ENCODE peak calls at places on chromosomes 2 and 18, in five cellular contexts. M is IMR-90, S is GM23338, Z is fibroblast of lung, Q is neural progenitor cell. D is an unnamed sample.

GRCh38 chr2:109644571-109645275 is 30.6 kb downstream of the SOWAHC start:
- DNase-seq in S (peak; percentile 35), Z (no peak), Q (peak; percentile 66), M (no peak), D (no peak)

GRCh38 chr2:220279372-220279771 is 651.9 kb downstream of the SLC4A3 start:
- DNase-seq in S (no peak), Q (no peak), M (peak; percentile 94), Z (peak; percentile 77), D (no peak)

GRCh38 chr2:216039918-216040317 is 26.6 kb upstream of the MREG start:
- DNase-seq in Q (no peak), S (no peak), M (no peak), Z (no peak), D (no peak)

GRCh38 chr18:40866013-40866644 is 1088.9 kb upstream of the PIK3C3 start:
- DNase-seq in M (no peak), S (no peak), Q (no peak), Z (no peak), D (no peak)

GRCh38 chr2:64143154-64144056 is 815 bp downstream of the PELI1 start:
- DNase-seq in Q (peak; percentile 89), Z (peak; percentile 48), M (peak; percentile 34), S (peak; percentile 75), D (peak; percentile 60)

GRCh38 chr18:8357320-8357719 is 251.9 kb upstream of the RAB12 start:
- DNase-seq in M (no peak), S (peak; percentile 21), Z (no peak), Q (no peak), D (no peak)

GRCh38 chr2:109032229-109032800 is 43.3 kb upstream of the EDAR start:
- DNase-seq in S (no peak), Z (no peak), Q (no peak), M (no peak), D (no peak)

GRCh38 chr2:68775272-68775847 is 40.7 kb downstream of the ARHGAP25 start:
- DNase-seq in S (no peak), M (no peak), Q (no peak), Z (no peak), D (no peak)

GRCh38 chr2:190216829-190217228 is 102.8 kb downstream of the HIBCH start:
- DNase-seq in S (peak; percentile 74), M (no peak), Q (peak; percentile 74), Z (no peak), D (peak; percentile 33)

GRCh38 chr2:162029287-162029901 is 44.6 kb downstream of the DPP4 start:
- DNase-seq in S (no peak), M (peak; percentile 37), Q (no peak), Z (peak; percentile 65), D (no peak)

GRCh38 chr2:63696496-63696895 is 107.7 kb downstream of the MDH1 start:
- DNase-seq in Q (no peak), Z (no peak), S (no peak), M (peak; percentile 4), D (no peak)

GRCh38 chr2:25251461-25252273 is 83.3 kb upstream of the POMC start:
- DNase-seq in Q (no peak), S (peak; percentile 61), Z (no peak), M (peak; percentile 7), D (no peak)

GRCh38 chr2:227297052-227297451 is 28.0 kb upstream of the MFF start:
- DNase-seq in M (no peak), Z (no peak), S (no peak), Q (no peak), D (no peak)

GRCh38 chr2:16650287-16651249 is 15.1 kb downstream of the CYRIA start:
- DNase-seq in Q (no peak), M (peak; percentile 78), Z (peak; percentile 75), S (no peak), D (peak; percentile 50)

GRCh38 chr2:3248754-3249476 is 128.7 kb downstream of the EIPR1 start:
- DNase-seq in S (no peak), Q (no peak), Z (no peak), M (no peak), D (no peak)

GRCh38 chr18:76821356-76821874 is 942 bp upstream of the ZNF236 start:
- DNase-seq in M (no peak), Q (no peak), S (no peak), Z (no peak), D (peak; percentile 12)

GRCh38 chr2:135745545-135745944 is 3.9 kb downstream of the UBXN4 start:
- DNase-seq in M (peak; percentile 90), Z (peak; percentile 64), S (no peak), Q (no peak), D (no peak)

GRCh38 chr2:104976603-104977120 is 61.2 kb upstream of the MRPS9 start:
- DNase-seq in M (no peak), Q (no peak), Z (no peak), S (peak; percentile 79), D (peak; percentile 94)

GRCh38 chr2:173821451-173821850 is 143.7 kb downstream of the SP3 start:
- DNase-seq in Q (no peak), M (no peak), S (no peak), Z (no peak), D (no peak)

GRCh38 chr2:222319576-222320440 is 21.0 kb upstream of the PAX3 start:
- DNase-seq in S (peak; percentile 69), Z (no peak), M (no peak), Q (no peak), D (peak; percentile 5)

GRCh38 chr18:44715245-44715644 is 34.6 kb downstream of the SETBP1 start:
- DNase-seq in Z (peak; percentile 52), S (no peak), Q (peak; percentile 61), M (no peak), D (no peak)

GRCh38 chr2:58651930-58652329 is 410.8 kb upstream of the FANCL start:
- DNase-seq in Q (no peak), S (no peak), Z (no peak), M (no peak), D (no peak)

GRCh38 chr2:7510353-7510752 is 593.1 kb downstream of the RNF144A start:
- DNase-seq in M (no peak), Z (no peak), S (no peak), Q (no peak), D (no peak)

GRCh38 chr2:69222984-69223658 is 163.9 kb downstream of the GFPT1 start:
- DNase-seq in M (peak; percentile 55), Z (peak; percentile 50), Q (no peak), S (no peak), D (no peak)

GRCh38 chr2:143706297-143706696 is 577.1 kb downstream of the ARHGAP15 start:
- DNase-seq in S (no peak), Q (no peak), M (peak; percentile 72), Z (peak; percentile 58), D (no peak)

GRCh38 chr2:138676654-138677053 is 103.5 kb downstream of the NXPH2 start:
- DNase-seq in S (no peak), M (no peak), Q (no peak), Z (no peak), D (no peak)
- H2AFZ ChIP-seq in S (no peak overlapping the region), M (no peak overlapping the region), Q (no peak overlapping the region), Z (no peak overlapping the region), D (no peak overlapping the region)

DNA sequence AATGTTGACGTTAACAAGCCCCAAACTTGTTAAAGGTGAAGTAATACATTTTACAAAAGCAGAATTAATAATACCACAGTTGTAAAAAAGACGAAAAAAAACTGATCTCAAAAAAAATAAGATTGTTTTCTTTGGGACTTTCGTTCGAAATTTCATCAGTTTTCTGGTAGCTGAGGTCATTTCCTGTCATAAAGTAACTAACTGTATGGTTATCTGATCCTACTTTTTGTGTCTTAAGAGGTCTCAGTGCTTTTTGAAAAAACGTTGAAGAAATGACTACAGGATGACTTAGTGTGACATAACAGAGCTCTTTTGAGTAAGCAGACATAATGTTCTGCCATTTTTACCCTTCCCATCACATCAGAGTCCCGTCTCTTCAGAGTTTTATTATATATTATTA is 79.3 kb downstream of the BIRC6 start:
- DNase-seq in S (no peak), Z (peak; percentile 18), M (peak; percentile 36), Q (no peak), D (no peak)
- H3K4me2 ChIP-seq in S (no peak overlapping the region), Z (no peak overlapping the region), M (no peak overlapping the region), Q (no peak overlapping the region), D (no peak overlapping the region)

DNA sequence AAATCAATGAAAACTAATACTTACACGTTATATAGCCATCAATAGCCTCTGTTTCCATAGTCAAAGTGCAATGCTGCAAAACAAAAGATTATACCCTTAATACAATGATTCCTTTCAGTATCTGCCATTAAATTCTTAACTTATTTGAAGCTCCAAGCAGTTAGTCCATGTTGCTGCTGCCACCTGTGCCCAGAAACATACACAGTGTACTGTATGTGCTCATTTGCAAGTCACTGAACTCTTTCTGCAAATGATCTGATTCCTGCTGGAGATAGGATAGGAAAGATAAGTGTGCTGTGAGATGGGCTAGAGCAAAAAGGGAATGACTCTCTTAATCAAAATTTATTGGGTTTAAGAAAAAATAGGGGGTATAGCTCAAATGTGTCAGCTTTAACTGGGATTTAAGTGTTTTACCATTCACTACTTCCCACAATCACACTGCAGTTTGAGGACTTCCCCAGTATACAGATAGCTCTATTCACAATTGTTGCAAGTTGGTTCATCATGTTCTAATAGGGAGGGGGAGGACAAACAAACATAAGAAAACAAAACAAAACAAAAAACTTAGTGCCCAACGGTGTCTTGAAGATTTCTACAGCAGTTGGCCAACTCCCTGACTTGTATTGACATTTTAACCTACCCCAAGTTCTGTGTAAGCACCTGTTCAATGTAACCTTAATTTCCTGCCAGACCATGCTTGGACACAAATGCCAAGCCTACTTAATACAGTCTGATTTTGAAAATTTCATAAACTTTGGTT is 2.7 kb downstream of the IKZF2 start:
- DNase-seq in S (no peak), M (no peak), Z (no peak), Q (no peak), D (peak; percentile 46)
- TF ChIP-seq CTCF in S (no peak), M (no peak), Z (no peak), Q (no peak), D (peak; percentile 48)

DNA sequence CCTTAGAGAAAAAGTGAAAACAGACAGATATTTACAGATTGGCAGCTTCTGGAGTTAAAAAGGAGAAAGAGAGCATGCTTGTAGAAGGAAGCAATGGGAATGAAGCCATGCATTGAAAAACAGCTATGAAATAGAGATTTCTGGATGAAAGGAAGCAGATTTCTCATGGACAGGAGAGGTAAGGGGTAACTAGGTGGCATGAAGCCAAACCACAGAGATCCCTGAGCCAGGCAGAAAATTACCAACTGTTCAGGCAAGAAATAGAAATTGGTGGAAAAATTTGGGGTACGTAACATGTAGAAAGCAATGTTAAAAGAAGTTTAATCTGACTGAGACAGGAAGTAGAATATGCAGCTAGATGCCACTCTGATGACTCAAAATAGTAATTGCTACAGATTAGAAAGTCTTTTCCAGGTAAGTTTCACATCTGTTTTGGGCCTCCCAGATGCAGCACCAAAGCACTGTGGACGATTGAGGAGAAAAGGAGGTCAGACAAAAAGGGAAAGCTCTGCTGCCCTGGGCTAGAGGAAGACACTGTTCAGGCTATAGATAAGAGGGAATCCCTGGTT is 928.5 kb upstream of the CELF4 start:
- DNase-seq in S (no peak), M (no peak), Q (no peak), Z (no peak), D (no peak)
- H2AFZ ChIP-seq in S (no peak overlapping the region), M (no peak overlapping the region), Q (no peak overlapping the region), Z (no peak overlapping the region), D (no peak overlapping the region)

GRCh38 chr2:147173798-147174197 is 671.0 kb upstream of the ACVR2A start:
- DNase-seq in S (no peak), Q (no peak), M (no peak), Z (no peak), D (no peak)
- H3K4me2 ChIP-seq in S (no peak overlapping the region), Q (no peak overlapping the region), M (no peak overlapping the region), Z (no peak overlapping the region), D (no peak overlapping the region)

GRCh38 chr2:231399853-231400667 is 4.5 kb downstream of the B3GNT7 start:
- DNase-seq in M (no peak), Q (no peak), Z (peak; percentile 19), S (no peak), D (no peak)
- TF ChIP-seq CTCF in M (no peak), Q (no peak), Z (no peak), S (no peak), D (no peak)